ENCODE peak calls at places on chromosome 17, in eight cellular contexts. One of them, this sample, is unnamed.

GRCh38 chr17:29241015-29241963 is 5.4 kb upstream of the CRYBA1 start:
- DNase-seq in neural progenitor cell: peak; percentile 81
- DNase-seq in mesendoderm: peak; percentile 96
- DNase-seq in heart right ventricle: no peak
- DNase-seq in aorta: peak; percentile 86
- DNase-seq in mucosa of descending colon: peak; percentile 21
- DNase-seq in transverse colon: no peak
- DNase-seq in colonic mucosa: no peak
- DNase-seq in this sample: peak; percentile 66

GRCh38 chr17:68801564-68801963 is 153.6 kb downstream of the ABCA8 start:
- DNase-seq in neural progenitor cell: no peak
- DNase-seq in mesendoderm: no peak
- DNase-seq in heart right ventricle: no peak
- DNase-seq in aorta: no peak
- DNase-seq in mucosa of descending colon: no peak
- DNase-seq in transverse colon: no peak
- DNase-seq in colonic mucosa: no peak
- DNase-seq in this sample: no peak

GRCh38 chr17:57895382-57896060 is 45.7 kb upstream of the MRPS23 start:
- DNase-seq in neural progenitor cell: no peak
- DNase-seq in mesendoderm: peak; percentile 70
- DNase-seq in heart right ventricle: peak; percentile 74
- DNase-seq in aorta: no peak
- DNase-seq in mucosa of descending colon: no peak
- DNase-seq in transverse colon: no peak
- DNase-seq in colonic mucosa: no peak
- DNase-seq in this sample: no peak

GRCh38 chr17:72287586-72287985 is 166.8 kb downstream of the SOX9 start:
- DNase-seq in neural progenitor cell: no peak
- DNase-seq in mesendoderm: no peak
- DNase-seq in heart right ventricle: no peak
- DNase-seq in aorta: no peak
- DNase-seq in mucosa of descending colon: no peak
- DNase-seq in transverse colon: no peak
- DNase-seq in colonic mucosa: peak; percentile 22
- DNase-seq in this sample: no peak

GRCh38 chr17:79573196-79573929 is 37.5 kb downstream of the RBFOX3 start:
- DNase-seq in neural progenitor cell: no peak
- DNase-seq in mesendoderm: peak; percentile 5
- DNase-seq in heart right ventricle: no peak
- DNase-seq in aorta: peak; percentile 51
- DNase-seq in mucosa of descending colon: no peak
- DNase-seq in transverse colon: no peak
- DNase-seq in colonic mucosa: no peak
- DNase-seq in this sample: no peak

GRCh38 chr17:18185832-18186231 is 2.2 kb downstream of the ALKBH5 start:
- DNase-seq in neural progenitor cell: no peak
- DNase-seq in mesendoderm: no peak
- DNase-seq in heart right ventricle: no peak
- DNase-seq in aorta: no peak
- DNase-seq in mucosa of descending colon: no peak
- DNase-seq in transverse colon: no peak
- DNase-seq in colonic mucosa: no peak
- DNase-seq in this sample: no peak

GRCh38 chr17:73279704-73280103 is 18.0 kb upstream of the CPSF4L start:
- DNase-seq in neural progenitor cell: no peak
- DNase-seq in mesendoderm: no peak
- DNase-seq in heart right ventricle: no peak
- DNase-seq in aorta: no peak
- DNase-seq in mucosa of descending colon: no peak
- DNase-seq in transverse colon: no peak
- DNase-seq in colonic mucosa: no peak
- DNase-seq in this sample: no peak

GRCh38 chr17:74949455-74950115 is 13.9 kb downstream of the OTOP3 start:
- DNase-seq in neural progenitor cell: no peak
- DNase-seq in mesendoderm: no peak
- DNase-seq in heart right ventricle: no peak
- DNase-seq in aorta: no peak
- DNase-seq in mucosa of descending colon: no peak
- DNase-seq in transverse colon: no peak
- DNase-seq in colonic mucosa: no peak
- DNase-seq in this sample: peak; percentile 58

GRCh38 chr17:47280072-47280811 is 26.6 kb downstream of the ITGB3 start:
- DNase-seq in neural progenitor cell: no peak
- DNase-seq in mesendoderm: no peak
- DNase-seq in heart right ventricle: no peak
- DNase-seq in aorta: peak; percentile 79
- DNase-seq in mucosa of descending colon: no peak
- DNase-seq in transverse colon: no peak
- DNase-seq in colonic mucosa: no peak
- DNase-seq in this sample: no peak

GRCh38 chr17:29933379-29933778 is 3.4 kb upstream of the SSH2 start:
- DNase-seq in neural progenitor cell: peak; percentile 50
- DNase-seq in mesendoderm: peak; percentile 81
- DNase-seq in heart right ventricle: no peak
- DNase-seq in aorta: no peak
- DNase-seq in mucosa of descending colon: peak; percentile 29
- DNase-seq in transverse colon: no peak
- DNase-seq in colonic mucosa: no peak
- DNase-seq in this sample: peak; percentile 29

GRCh38 chr17:82384730-82385429 is 13.3 kb downstream of the UTS2R start:
- DNase-seq in neural progenitor cell: no peak
- DNase-seq in mesendoderm: peak; percentile 22
- DNase-seq in heart right ventricle: peak; percentile 38
- DNase-seq in aorta: peak; percentile 89
- DNase-seq in mucosa of descending colon: peak; percentile 56
- DNase-seq in transverse colon: peak; percentile 50
- DNase-seq in colonic mucosa: no peak
- DNase-seq in this sample: peak; percentile 89

GRCh38 chr17:8629371-8630226 is 926 bp downstream of the MYH10 start:
- DNase-seq in neural progenitor cell: peak; percentile 67
- DNase-seq in mesendoderm: peak; percentile 81
- DNase-seq in heart right ventricle: peak; percentile 23
- DNase-seq in aorta: peak; percentile 83
- DNase-seq in mucosa of descending colon: peak; percentile 12
- DNase-seq in transverse colon: peak; percentile 13
- DNase-seq in colonic mucosa: peak; percentile 32
- DNase-seq in this sample: peak; percentile 67

GRCh38 chr17:46968224-46968834 is 10.7 kb downstream of the RPRML start:
- DNase-seq in neural progenitor cell: no peak
- DNase-seq in mesendoderm: no peak
- DNase-seq in heart right ventricle: no peak
- DNase-seq in aorta: peak; percentile 20
- DNase-seq in mucosa of descending colon: no peak
- DNase-seq in transverse colon: no peak
- DNase-seq in colonic mucosa: no peak
- DNase-seq in this sample: peak; percentile 11

DNA sequence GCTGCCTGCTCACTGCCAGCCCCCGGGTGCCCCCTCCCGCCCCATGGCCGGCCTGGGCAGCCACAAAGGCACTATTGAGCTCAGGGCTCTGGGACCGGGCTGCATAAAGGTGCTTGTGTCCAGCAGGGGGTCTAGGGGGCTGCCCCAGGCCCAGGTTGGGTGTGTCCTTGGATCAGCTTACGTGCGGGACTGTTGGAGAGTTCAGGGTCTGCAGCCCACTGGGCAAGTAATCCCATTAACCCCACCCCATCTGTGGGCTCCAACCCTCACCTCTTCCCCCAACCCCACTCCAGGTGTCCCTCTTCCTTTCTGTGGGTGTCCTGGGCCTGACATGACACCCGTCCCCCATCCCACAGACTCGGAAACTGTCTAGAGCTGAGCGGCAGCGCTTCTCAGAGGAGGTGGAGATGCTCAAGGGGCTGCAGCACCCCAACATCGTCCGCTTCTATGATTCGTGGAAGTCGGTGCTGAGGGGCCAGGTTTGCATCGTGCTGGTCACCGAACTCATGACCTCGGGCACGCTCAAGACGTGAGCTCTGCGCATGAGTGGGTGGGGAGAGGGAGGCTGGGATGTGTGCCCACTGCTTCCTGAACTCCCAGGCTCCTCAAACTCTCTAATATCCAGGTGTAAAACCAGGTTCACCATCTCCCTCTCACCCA is 2.1 kb downstream of the WNK4 start:
- DNase-seq in neural progenitor cell: no peak
- DNase-seq in mesendoderm: no peak
- DNase-seq in heart right ventricle: no peak
- DNase-seq in aorta: no peak
- DNase-seq in mucosa of descending colon: no peak
- DNase-seq in transverse colon: no peak
- DNase-seq in colonic mucosa: no peak
- DNase-seq in this sample: peak; percentile 63
- H3K4me3 ChIP-seq in neural progenitor cell: no peak overlapping the region
- H3K4me3 ChIP-seq in mesendoderm: no peak overlapping the region
- H3K4me3 ChIP-seq in heart right ventricle: no peak overlapping the region
- H3K4me3 ChIP-seq in aorta: no peak overlapping the region
- H3K4me3 ChIP-seq in mucosa of descending colon: no peak overlapping the region
- H3K4me3 ChIP-seq in transverse colon: peak overlapping the region; percentile 69
- H3K4me3 ChIP-seq in colonic mucosa: peak overlapping the region; percentile 48
- H3K4me3 ChIP-seq in this sample: no peak overlapping the region

GRCh38 chr17:77507116-77507885 is 366.5 kb downstream of the SEC14L1 start:
- DNase-seq in neural progenitor cell: peak; percentile 27
- DNase-seq in mesendoderm: peak; percentile 25
- DNase-seq in heart right ventricle: no peak
- DNase-seq in aorta: peak; percentile 65
- DNase-seq in mucosa of descending colon: no peak
- DNase-seq in transverse colon: peak; percentile 3
- DNase-seq in colonic mucosa: no peak
- DNase-seq in this sample: peak; percentile 83
- H3K36me3 ChIP-seq in neural progenitor cell: peaks cover 6% of the 10 kb centered on the region
- H3K36me3 ChIP-seq in mesendoderm: no peaks in the 10 kb centered on the region
- H3K36me3 ChIP-seq in heart right ventricle: no peaks in the 10 kb centered on the region
- H3K36me3 ChIP-seq in aorta: no peaks in the 10 kb centered on the region
- H3K36me3 ChIP-seq in mucosa of descending colon: no peaks in the 10 kb centered on the region
- H3K36me3 ChIP-seq in transverse colon: no peaks in the 10 kb centered on the region
- H3K36me3 ChIP-seq in colonic mucosa: no peaks in the 10 kb centered on the region
- H3K36me3 ChIP-seq in this sample: no peaks in the 10 kb centered on the region

DNA sequence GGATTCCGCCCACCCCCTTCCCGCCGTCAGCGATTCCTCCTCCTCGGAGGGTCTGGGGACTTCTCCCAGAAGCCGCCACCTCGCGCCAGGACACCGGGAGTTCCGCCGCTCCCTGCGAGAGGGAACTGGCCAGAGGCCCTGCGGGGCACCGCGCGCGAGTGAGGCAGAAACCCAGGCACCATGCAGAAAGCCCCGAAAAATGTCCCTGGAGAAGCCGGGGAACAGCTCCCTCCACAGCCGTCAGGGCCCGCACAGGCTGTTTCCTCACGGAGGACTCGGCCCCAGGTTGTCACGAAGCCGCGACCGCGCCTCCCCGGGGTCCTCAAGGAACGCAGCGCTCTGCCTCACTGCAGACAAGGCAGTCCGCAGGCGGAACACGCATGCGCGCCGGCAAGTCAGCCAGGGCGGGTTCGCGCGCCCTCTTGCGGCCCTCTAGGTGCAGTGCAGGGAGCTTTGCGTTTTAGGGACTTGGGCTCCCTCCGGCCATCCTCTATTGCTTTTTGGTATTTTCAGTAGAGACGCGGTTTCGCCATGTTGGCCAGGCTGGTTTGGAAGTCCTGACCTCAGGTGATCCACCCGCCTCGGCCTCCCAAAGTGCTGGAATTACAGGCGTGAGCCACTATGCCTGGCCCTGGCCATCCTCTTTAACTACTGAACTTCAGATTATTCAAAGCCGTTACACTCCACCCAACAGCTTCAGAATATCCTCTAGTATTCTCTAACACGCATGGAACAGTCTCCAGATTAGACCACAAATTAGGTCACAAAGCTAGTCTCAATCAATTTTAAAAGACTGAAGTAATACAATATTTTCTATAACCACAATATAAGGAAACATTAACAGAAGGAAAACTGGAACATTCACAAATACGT is 20.3 kb upstream of the ZNF287 start:
- DNase-seq in neural progenitor cell: peak; percentile 97
- DNase-seq in mesendoderm: peak; percentile 95
- DNase-seq in heart right ventricle: peak; percentile 89
- DNase-seq in aorta: peak; percentile 98
- DNase-seq in mucosa of descending colon: peak; percentile 95
- DNase-seq in transverse colon: peak; percentile 91
- DNase-seq in colonic mucosa: peak; percentile 91
- DNase-seq in this sample: peak; percentile 97
- H3K4me3 ChIP-seq in neural progenitor cell: peak overlapping the region; percentile 51
- H3K4me3 ChIP-seq in mesendoderm: peak overlapping the region; percentile 25
- H3K4me3 ChIP-seq in heart right ventricle: peak overlapping the region; percentile 63
- H3K4me3 ChIP-seq in aorta: peak overlapping the region; percentile 84
- H3K4me3 ChIP-seq in mucosa of descending colon: peak overlapping the region; percentile 15
- H3K4me3 ChIP-seq in transverse colon: peak overlapping the region; percentile 68
- H3K4me3 ChIP-seq in colonic mucosa: peak overlapping the region; percentile 47
- H3K4me3 ChIP-seq in this sample: peak overlapping the region; percentile 70

GRCh38 chr17:77364381-77364911 is 223.7 kb downstream of the SEC14L1 start:
- DNase-seq in neural progenitor cell: no peak
- DNase-seq in mesendoderm: no peak
- DNase-seq in heart right ventricle: no peak
- DNase-seq in aorta: peak; percentile 53
- DNase-seq in mucosa of descending colon: no peak
- DNase-seq in transverse colon: no peak
- DNase-seq in colonic mucosa: no peak
- DNase-seq in this sample: peak; percentile 22

GRCh38 chr17:77364941-77365583 is 224.3 kb downstream of the SEC14L1 start:
- DNase-seq in neural progenitor cell: no peak
- DNase-seq in mesendoderm: no peak
- DNase-seq in heart right ventricle: no peak
- DNase-seq in aorta: no peak
- DNase-seq in mucosa of descending colon: no peak
- DNase-seq in transverse colon: no peak
- DNase-seq in colonic mucosa: no peak
- DNase-seq in this sample: no peak

GRCh38 chr17:77366206-77366557 is 225.4 kb downstream of the SEC14L1 start:
- DNase-seq in neural progenitor cell: no peak
- DNase-seq in mesendoderm: no peak
- DNase-seq in heart right ventricle: no peak
- DNase-seq in aorta: no peak
- DNase-seq in mucosa of descending colon: no peak
- DNase-seq in transverse colon: no peak
- DNase-seq in colonic mucosa: no peak
- DNase-seq in this sample: peak; percentile 37

GRCh38 chr17:77366558-77367245 is 225.9 kb downstream of the SEC14L1 start:
- DNase-seq in neural progenitor cell: no peak
- DNase-seq in mesendoderm: no peak
- DNase-seq in heart right ventricle: peak; percentile 14
- DNase-seq in aorta: peak; percentile 79
- DNase-seq in mucosa of descending colon: no peak
- DNase-seq in transverse colon: peak; percentile 49
- DNase-seq in colonic mucosa: peak; percentile 66
- DNase-seq in this sample: peak; percentile 72

GRCh38 chr17:77365584-77366186 is 224.9 kb downstream of the SEC14L1 start:
- DNase-seq in neural progenitor cell: no peak
- DNase-seq in mesendoderm: no peak
- DNase-seq in heart right ventricle: peak; percentile 59
- DNase-seq in aorta: peak; percentile 92
- DNase-seq in mucosa of descending colon: peak; percentile 62
- DNase-seq in transverse colon: peak; percentile 69
- DNase-seq in colonic mucosa: peak; percentile 78
- DNase-seq in this sample: peak; percentile 47
- H3K36me3 ChIP-seq in neural progenitor cell: no peaks in the 10 kb centered on the region
- H3K36me3 ChIP-seq in mesendoderm: no peaks in the 10 kb centered on the region
- H3K36me3 ChIP-seq in heart right ventricle: no peaks in the 10 kb centered on the region
- H3K36me3 ChIP-seq in aorta: no peaks in the 10 kb centered on the region
- H3K36me3 ChIP-seq in mucosa of descending colon: no peaks in the 10 kb centered on the region
- H3K36me3 ChIP-seq in transverse colon: no peaks in the 10 kb centered on the region
- H3K36me3 ChIP-seq in colonic mucosa: no peaks in the 10 kb centered on the region
- H3K36me3 ChIP-seq in this sample: no peaks in the 10 kb centered on the region

This sample was measured in H7.